ENCODE peak calls at places on chromosomes 12 and 14, in seven cellular contexts. F is A172, M is progenitor cell of endocrine pancreas, O is nephron progenitor cell, U is Right ventricle myocardium superior, L is HT1080, W is NCI-H1092. D is an unnamed sample.

GRCh38 chr12:6461401-6462233 is 8.9 kb downstream of the VAMP1 start:
- DNase-seq in U (peak), M (no peak), W (no peak), L (peak), F (peak), O (no peak), D (no peak)

GRCh38 chr14:58738876-58739275 is 101.1 kb downstream of the DACT1 start:
- DNase-seq in U (no peak), L (no peak), O (no peak), M (no peak), W (no peak), F (no peak), D (no peak)

GRCh38 chr12:95623554-95624170 is 72.4 kb upstream of the USP44 start:
- DNase-seq in W (no peak), U (peak), F (peak), O (peak), L (peak), M (peak), D (peak)

GRCh38 chr12:69057742-69058141 is 124.8 kb upstream of the CPM start:
- DNase-seq in M (no peak), W (no peak), L (no peak), F (no peak), O (no peak), U (no peak), D (no peak)

GRCh38 chr12:118356809-118357326 is 15.8 kb downstream of the TAOK3 start:
- DNase-seq in U (no peak), W (no peak), O (no peak), L (peak), F (no peak), M (no peak), D (peak)

GRCh38 chr12:102439391-102440108 is 40.8 kb downstream of the IGF1 start:
- DNase-seq in W (no peak), F (no peak), L (no peak), U (no peak), M (no peak), O (no peak), D (no peak)

GRCh38 chr12:34244608-34245007 is 222.3 kb downstream of the ALG10 start:
- DNase-seq in M (no peak), F (no peak), L (peak), U (no peak), O (no peak), W (no peak), D (no peak)

GRCh38 chr12:112116232-112117060 is 7.9 kb upstream of the NAA25 start:
- DNase-seq in W (peak), F (peak), L (peak), U (peak), O (peak), M (peak), D (no peak)

GRCh38 chr12:125081427-125081826 is 16.2 kb downstream of the AACS start:
- DNase-seq in L (no peak), M (no peak), O (no peak), U (no peak), W (peak), F (no peak), D (no peak)

GRCh38 chr12:109910969-109911348 is 10.9 kb downstream of the TCHP start:
- DNase-seq in L (peak), W (no peak), U (no peak), M (no peak), F (no peak), O (peak), D (peak)

GRCh38 chr12:79778802-79779201 is 88.0 kb upstream of the PAWR start:
- DNase-seq in W (no peak), O (no peak), M (no peak), F (no peak), L (no peak), U (no peak), D (no peak)

GRCh38 chr14:54310151-54310851 is 86.5 kb upstream of the CDKN3 start:
- DNase-seq in O (no peak), M (no peak), F (peak), U (no peak), L (peak), W (no peak), D (no peak)

D was measured in SW 1271.